ENCODE peak calls at places on chromosomes 6 and 20, in seven cellular contexts. One of them, this sample, is unnamed.

GRCh38 chr6:134169881-134170486 is 117.6 kb upstream of the SLC2A12 start:
- DNase-seq in mesenchymal stem cell: no peak
- DNase-seq in neuronal stem cell: no peak
- DNase-seq in H9: no peak
- DNase-seq in IMR-90: peak
- DNase-seq in H1: no peak
- DNase-seq in mesendoderm: no peak
- DNase-seq in this sample: peak

GRCh38 chr20:63835031-63835858 is 4.2 kb upstream of the ZBTB46 start:
- DNase-seq in H1: peak
- DNase-seq in H9: peak
- DNase-seq in IMR-90: peak
- DNase-seq in mesendoderm: peak
- DNase-seq in mesenchymal stem cell: peak
- DNase-seq in neuronal stem cell: peak
- DNase-seq in this sample: peak

GRCh38 chr20:13525225-13525940 is 113.3 kb downstream of the TASP1 start:
- DNase-seq in H1: no peak
- DNase-seq in mesendoderm: peak
- DNase-seq in IMR-90: peak
- DNase-seq in neuronal stem cell: no peak
- DNase-seq in mesenchymal stem cell: peak
- DNase-seq in H9: no peak
- DNase-seq in this sample: peak

GRCh38 chr6:13614126-13614925 is 809 bp upstream of the NOL7 start:
- DNase-seq in H1: no peak
- DNase-seq in neuronal stem cell: no peak
- DNase-seq in mesenchymal stem cell: no peak
- DNase-seq in H9: no peak
- DNase-seq in IMR-90: no peak
- DNase-seq in mesendoderm: no peak
- DNase-seq in this sample: peak

GRCh38 chr6:17015144-17015543 is 86.7 kb upstream of the STMND1 start:
- DNase-seq in H1: no peak
- DNase-seq in H9: no peak
- DNase-seq in mesenchymal stem cell: peak
- DNase-seq in IMR-90: peak
- DNase-seq in mesendoderm: no peak
- DNase-seq in neuronal stem cell: no peak
- DNase-seq in this sample: no peak

GRCh38 chr6:131807644-131808459 is at the start of gene ENPP1:
- DNase-seq in mesendoderm: peak
- DNase-seq in H1: peak
- DNase-seq in IMR-90: peak
- DNase-seq in mesenchymal stem cell: peak
- DNase-seq in H9: peak
- DNase-seq in neuronal stem cell: peak
- DNase-seq in this sample: no peak

GRCh38 chr6:25010917-25011625 is 75.3 kb upstream of the RIPOR2 start:
- DNase-seq in H9: no peak
- DNase-seq in neuronal stem cell: no peak
- DNase-seq in H1: no peak
- DNase-seq in mesendoderm: no peak
- DNase-seq in IMR-90: peak
- DNase-seq in mesenchymal stem cell: peak
- DNase-seq in this sample: peak

GRCh38 chr6:13262302-13263006 is 65.9 kb downstream of the TBC1D7 start:
- DNase-seq in mesendoderm: no peak
- DNase-seq in mesenchymal stem cell: no peak
- DNase-seq in IMR-90: no peak
- DNase-seq in H1: no peak
- DNase-seq in H9: no peak
- DNase-seq in neuronal stem cell: no peak
- DNase-seq in this sample: no peak

GRCh38 chr6:33854572-33855030 is 50.8 kb upstream of the MLN start:
- DNase-seq in H9: no peak
- DNase-seq in H1: no peak
- DNase-seq in IMR-90: no peak
- DNase-seq in neuronal stem cell: no peak
- DNase-seq in mesendoderm: no peak
- DNase-seq in mesenchymal stem cell: no peak
- DNase-seq in this sample: no peak

GRCh38 chr20:34083137-34083536 is 28.9 kb downstream of the EIF2S2 start:
- DNase-seq in mesenchymal stem cell: peak
- DNase-seq in H1: no peak
- DNase-seq in mesendoderm: no peak
- DNase-seq in neuronal stem cell: no peak
- DNase-seq in IMR-90: peak
- DNase-seq in H9: no peak
- DNase-seq in this sample: no peak

GRCh38 chr6:37005827-37006514 is 516 bp downstream of the FGD2 start:
- DNase-seq in mesenchymal stem cell: no peak
- DNase-seq in H9: no peak
- DNase-seq in mesendoderm: no peak
- DNase-seq in neuronal stem cell: no peak
- DNase-seq in IMR-90: no peak
- DNase-seq in H1: no peak
- DNase-seq in this sample: no peak

GRCh38 chr20:59250293-59250692 is 50.1 kb upstream of the EDN3 start:
- DNase-seq in IMR-90: no peak
- DNase-seq in mesenchymal stem cell: no peak
- DNase-seq in neuronal stem cell: no peak
- DNase-seq in H1: no peak
- DNase-seq in mesendoderm: no peak
- DNase-seq in H9: no peak
- DNase-seq in this sample: no peak

GRCh38 chr6:139943391-139943790 is 568.9 kb upstream of the CITED2 start:
- DNase-seq in mesendoderm: no peak
- DNase-seq in IMR-90: peak
- DNase-seq in neuronal stem cell: no peak
- DNase-seq in mesenchymal stem cell: peak
- DNase-seq in H9: no peak
- DNase-seq in H1: no peak
- DNase-seq in this sample: no peak

GRCh38 chr6:154390034-154390433 is 33.4 kb upstream of the IPCEF1 start:
- DNase-seq in H1: no peak
- DNase-seq in IMR-90: no peak
- DNase-seq in neuronal stem cell: no peak
- DNase-seq in mesenchymal stem cell: no peak
- DNase-seq in mesendoderm: no peak
- DNase-seq in H9: no peak
- DNase-seq in this sample: no peak

GRCh38 chr20:9838035-9838377 is 870 bp downstream of the PAK5 start:
- DNase-seq in mesenchymal stem cell: no peak
- DNase-seq in H9: no peak
- DNase-seq in mesendoderm: peak
- DNase-seq in IMR-90: no peak
- DNase-seq in neuronal stem cell: no peak
- DNase-seq in H1: no peak
- DNase-seq in this sample: no peak

GRCh38 chr6:159104163-159104885 is 59.5 kb upstream of the TAGAP start:
- DNase-seq in mesenchymal stem cell: peak
- DNase-seq in neuronal stem cell: peak
- DNase-seq in mesendoderm: peak
- DNase-seq in IMR-90: peak
- DNase-seq in H9: peak
- DNase-seq in H1: peak
- DNase-seq in this sample: peak

DNA sequence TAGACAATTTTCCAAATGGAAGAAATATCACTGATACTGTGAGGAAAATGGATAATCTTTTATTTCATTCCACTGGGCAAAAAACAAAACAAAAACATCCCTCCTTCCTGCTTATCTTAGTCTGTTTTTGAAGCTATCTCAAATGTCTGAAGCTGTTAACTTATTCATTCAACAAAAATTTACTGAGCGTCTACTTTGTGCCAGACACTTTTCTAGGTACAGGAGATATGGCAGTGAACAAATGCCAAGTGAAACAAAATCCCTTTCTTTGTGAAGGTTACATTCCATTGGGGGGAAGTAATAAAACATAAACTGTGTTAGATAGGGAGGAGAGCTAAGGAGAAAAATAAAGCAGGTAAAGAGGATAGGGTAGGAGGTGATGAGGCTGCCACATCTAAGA is 47.5 kb downstream of the TNFRSF21 start:
- DNase-seq in H9: no peak
- DNase-seq in H1: no peak
- DNase-seq in mesendoderm: no peak
- DNase-seq in neuronal stem cell: no peak
- DNase-seq in mesenchymal stem cell: no peak
- DNase-seq in IMR-90: no peak
- DNase-seq in this sample: no peak
- H3K23ac ChIP-seq in H9: no peak
- H3K23ac ChIP-seq in H1: no peak
- H3K23ac ChIP-seq in mesendoderm: no peak
- H3K23ac ChIP-seq in neuronal stem cell: no peak
- H3K23ac ChIP-seq in mesenchymal stem cell: peak
- H3K23ac ChIP-seq in IMR-90: no peak
- H3K23ac ChIP-seq in this sample: no peak

GRCh38 chr6:22381810-22382512 is 85.1 kb upstream of the PRL start:
- DNase-seq in IMR-90: no peak
- DNase-seq in H1: no peak
- DNase-seq in mesenchymal stem cell: no peak
- DNase-seq in H9: no peak
- DNase-seq in mesendoderm: no peak
- DNase-seq in neuronal stem cell: no peak
- DNase-seq in this sample: no peak

GRCh38 chr6:22380236-22380635 is 83.4 kb upstream of the PRL start:
- DNase-seq in mesenchymal stem cell: no peak
- DNase-seq in neuronal stem cell: no peak
- DNase-seq in mesendoderm: no peak
- DNase-seq in IMR-90: no peak
- DNase-seq in H9: no peak
- DNase-seq in H1: no peak
- DNase-seq in this sample: no peak

GRCh38 chr6:22383016-22383415 is 86.2 kb upstream of the PRL start:
- DNase-seq in mesendoderm: no peak
- DNase-seq in H9: no peak
- DNase-seq in H1: no peak
- DNase-seq in mesenchymal stem cell: no peak
- DNase-seq in neuronal stem cell: no peak
- DNase-seq in IMR-90: no peak
- DNase-seq in this sample: no peak
- H3K23ac ChIP-seq in mesendoderm: no peak
- H3K23ac ChIP-seq in H9: no peak
- H3K23ac ChIP-seq in H1: no peak
- H3K23ac ChIP-seq in mesenchymal stem cell: no peak
- H3K23ac ChIP-seq in neuronal stem cell: no peak
- H3K23ac ChIP-seq in IMR-90: no peak
- H3K23ac ChIP-seq in this sample: no peak

DNA sequence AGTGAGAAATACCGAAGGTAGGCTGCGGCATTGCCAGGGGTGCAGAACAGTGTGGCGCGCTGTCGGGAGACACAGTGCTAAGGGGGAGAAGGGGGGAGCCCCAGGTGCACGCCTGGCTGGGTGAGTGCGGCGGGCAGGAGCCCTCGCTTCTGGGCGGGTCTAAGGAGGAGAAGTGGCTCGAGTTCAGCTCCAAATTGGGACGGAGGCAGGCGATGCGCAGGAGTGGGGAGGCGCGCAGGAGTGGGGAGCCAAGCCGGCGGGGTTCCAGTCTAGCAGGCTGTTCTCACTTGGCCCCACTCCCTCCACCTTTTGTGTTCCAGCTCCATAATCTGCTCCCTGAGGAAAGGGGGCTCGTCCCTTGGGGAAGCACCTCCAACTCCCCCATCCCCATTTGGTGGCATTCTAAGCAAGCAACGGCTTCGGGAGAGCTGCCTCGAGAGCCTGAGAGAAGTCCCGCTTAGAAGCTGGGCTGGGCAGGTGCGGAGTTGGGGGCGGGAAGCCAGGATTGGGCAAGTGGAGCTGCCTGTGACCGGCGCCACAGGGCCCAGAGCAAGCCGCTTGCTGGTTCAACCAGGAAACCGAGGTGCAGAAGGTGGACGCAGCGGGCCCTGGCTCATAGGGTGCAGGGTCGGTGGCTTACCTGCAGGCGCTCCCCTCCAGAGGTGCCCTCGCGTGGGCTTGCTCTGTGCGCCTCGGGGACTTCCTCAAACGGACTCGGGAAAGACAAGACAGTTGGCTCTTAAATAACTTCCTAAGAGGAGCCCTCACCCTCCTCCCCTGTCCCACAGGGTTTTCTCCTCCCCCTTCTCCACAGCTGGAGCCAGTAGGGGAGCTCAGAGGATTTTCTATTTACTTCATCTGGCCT is at the start of gene F13A1:
- DNase-seq in neuronal stem cell: no peak
- DNase-seq in H9: peak
- DNase-seq in mesendoderm: peak
- DNase-seq in IMR-90: no peak
- DNase-seq in mesenchymal stem cell: no peak
- DNase-seq in H1: peak
- DNase-seq in this sample: no peak
- H3K23ac ChIP-seq in neuronal stem cell: peak
- H3K23ac ChIP-seq in H9: no peak
- H3K23ac ChIP-seq in mesendoderm: no peak
- H3K23ac ChIP-seq in IMR-90: no peak
- H3K23ac ChIP-seq in mesenchymal stem cell: no peak
- H3K23ac ChIP-seq in H1: no peak
- H3K23ac ChIP-seq in this sample: no peak

DNA sequence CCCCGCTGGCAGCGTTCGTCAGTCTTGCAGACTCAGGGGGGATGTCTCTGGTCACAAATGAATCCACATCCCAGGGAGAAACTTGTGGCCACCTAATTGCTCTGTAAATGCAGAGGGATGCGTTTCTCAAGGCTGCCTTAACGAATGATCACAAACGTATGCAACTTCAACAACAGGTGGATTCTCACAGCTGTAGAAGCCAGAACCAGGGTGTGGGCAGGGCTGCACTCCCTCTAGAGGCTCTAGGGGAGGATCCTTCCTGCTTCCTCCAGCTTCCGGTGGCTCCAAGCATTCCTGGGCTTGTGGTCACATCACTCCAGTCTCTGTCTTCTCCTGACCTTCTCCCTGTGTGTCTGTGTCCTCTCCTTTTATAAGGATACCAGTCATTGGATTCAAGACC is 3.3 kb upstream of the TAF4 start:
- DNase-seq in mesenchymal stem cell: no peak
- DNase-seq in mesendoderm: no peak
- DNase-seq in neuronal stem cell: no peak
- DNase-seq in IMR-90: no peak
- DNase-seq in H1: no peak
- DNase-seq in H9: no peak
- DNase-seq in this sample: peak
- H3K23ac ChIP-seq in mesenchymal stem cell: peak
- H3K23ac ChIP-seq in mesendoderm: no peak
- H3K23ac ChIP-seq in neuronal stem cell: no peak
- H3K23ac ChIP-seq in IMR-90: no peak
- H3K23ac ChIP-seq in H1: no peak
- H3K23ac ChIP-seq in H9: no peak
- H3K23ac ChIP-seq in this sample: no peak